ENCODE peak calls at places on chromosomes 16 and 17, in nine cellular contexts. L is cardiac fibroblast, D is lower leg skin, E is fibroblast of lung, N is left ventricle myocardium inferior, Y is dorsolateral prefrontal cortex, V is prostate gland, J is AG04449, B is neural progenitor cell. M is an unnamed sample.

GRCh38 chr16:648071-648785 is 937 bp upstream of the WDR90 start:
- DNase-seq in L (peak; percentile 21), D (no peak), E (no peak), N (no peak), Y (no peak), V (peak; percentile 38), J (no peak), B (peak; percentile 62), M (no peak)

GRCh38 chr17:15999974-16000827 is 577 bp downstream of the TTC19 start:
- DNase-seq in L (peak; percentile 35), D (no peak), E (peak; percentile 41), N (peak; percentile 38), Y (no peak), V (peak; percentile 17), J (no peak), B (peak; percentile 84), M (no peak)

GRCh38 chr17:81253358-81254131 is 14.4 kb downstream of the NDUFAF8 start:
- DNase-seq in L (peak; percentile 48), D (no peak), E (peak; percentile 40), N (no peak), Y (peak; percentile 61), V (peak; percentile 37), J (no peak), B (peak; percentile 51), M (no peak)

GRCh38 chr16:74226361-74226979 is 70.1 kb upstream of the PSMD7 start:
- DNase-seq in L (peak; percentile 36), D (no peak), E (peak; percentile 74), N (no peak), Y (no peak), V (no peak), J (no peak), B (peak; percentile 45), M (no peak)

GRCh38 chr16:50644730-50645129 is 36.4 kb downstream of the SNX20 start:
- DNase-seq in L (peak; percentile 16), D (no peak), E (peak; percentile 34), N (no peak), Y (peak; percentile 49), V (no peak), J (no peak), B (peak; percentile 42), M (no peak)

GRCh38 chr17:6811520-6811919 is 20.0 kb downstream of the TEKT1 start:
- DNase-seq in L (no peak), D (no peak), E (no peak), N (no peak), Y (no peak), V (no peak), J (no peak), B (no peak), M (no peak)

GRCh38 chr17:27609606-27610303 is 21.2 kb upstream of the LGALS9 start:
- DNase-seq in L (peak; percentile 32), D (no peak), E (peak; percentile 31), N (no peak), Y (no peak), V (peak; percentile 50), J (no peak), B (peak; percentile 42), M (peak; percentile 32)

GRCh38 chr16:17633146-17633966 is 162.6 kb upstream of the XYLT1 start:
- DNase-seq in L (peak; percentile 5), D (no peak), E (no peak), N (no peak), Y (no peak), V (peak; percentile 75), J (no peak), B (no peak), M (peak; percentile 9)

GRCh38 chr16:2692251-2692947 is 10.1 kb downstream of the KCTD5 start:
- DNase-seq in L (no peak), D (no peak), E (no peak), N (peak; percentile 49), Y (peak; percentile 87), V (no peak), J (no peak), B (peak; percentile 9), M (no peak)
- H3K4me3 ChIP-seq in L (no peak overlapping the region), D (no peak overlapping the region), E (no peak overlapping the region), N (peak overlapping the region; percentile 54), Y (no peak overlapping the region), V (no peak overlapping the region), J (no peak overlapping the region), B (no peak overlapping the region), M (no peak overlapping the region)

GRCh38 chr16:86931410-86931941 is 353.1 kb downstream of the FOXL1 start:
- DNase-seq in L (peak; percentile 87), D (no peak), E (peak; percentile 74), N (peak; percentile 72), Y (no peak), V (no peak), J (peak; percentile 51), B (no peak), M (peak; percentile 87)
- TF ChIP-seq CTCF in L (peak; percentile 2), D (no peak), E (no peak), N (no peak), Y (no peak), V (no peak), J (no peak), B (no peak), M (no peak)

GRCh38 chr17:37429442-37429841 is 22.8 kb downstream of the TADA2A start:
- DNase-seq in L (peak; percentile 30), D (no peak), E (peak; percentile 26), N (no peak), Y (no peak), V (no peak), J (no peak), B (no peak), M (no peak)
- H3K4me3 ChIP-seq in L (no peak overlapping the region), D (no peak overlapping the region), E (no peak overlapping the region), N (no peak overlapping the region), Y (no peak overlapping the region), V (no peak overlapping the region), J (no peak overlapping the region), B (no peak overlapping the region), M (no peak overlapping the region)

GRCh38 chr16:56869513-56870270 is 4.7 kb downstream of the SLC12A3 start:
- DNase-seq in L (peak; percentile 39), D (no peak), E (no peak), N (no peak), Y (no peak), V (no peak), J (no peak), B (peak; percentile 26), M (no peak)
- TF ChIP-seq CTCF in L (peak; percentile 8), D (no peak), E (no peak), N (no peak), Y (no peak), V (no peak), J (peak; percentile 11), B (peak; percentile 30), M (no peak)

DNA sequence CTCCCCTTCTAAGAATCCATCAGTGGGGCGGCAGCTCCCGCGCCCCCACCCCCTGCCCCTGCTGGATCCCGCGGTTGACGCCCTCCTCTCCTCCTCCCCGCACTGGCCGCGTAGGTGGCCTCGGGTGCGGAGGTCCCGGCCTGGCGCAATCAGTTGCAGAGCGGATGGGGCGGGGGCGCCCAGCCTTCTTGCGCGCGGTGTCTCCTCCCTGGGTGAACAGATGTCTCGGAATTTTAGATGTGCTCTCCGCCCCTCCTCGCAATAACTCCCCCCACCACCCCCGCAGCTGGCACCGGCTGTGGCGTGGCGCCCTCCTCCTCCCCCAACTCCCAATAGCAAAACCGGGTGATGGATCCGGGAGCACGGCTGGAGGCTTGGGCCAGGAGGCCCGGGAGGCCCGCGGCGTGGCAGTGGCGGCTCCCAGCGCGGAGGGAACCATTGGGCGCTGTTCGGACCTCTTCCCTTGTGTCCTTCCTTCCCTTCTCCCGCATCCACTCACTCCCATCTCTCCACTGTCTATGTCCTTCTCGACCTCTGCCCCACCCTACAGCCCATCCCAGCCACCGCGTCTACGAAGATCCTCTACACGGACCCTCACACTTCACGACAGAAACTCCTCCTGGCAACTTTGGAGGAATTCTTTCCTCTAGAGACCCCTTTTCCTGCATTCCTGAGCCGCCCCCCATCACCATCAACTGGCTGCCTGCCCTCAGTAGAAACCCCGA is 11.0 kb downstream of the NEUROD2 start:
- DNase-seq in L (no peak), D (no peak), E (no peak), N (no peak), Y (no peak), V (no peak), J (no peak), B (no peak), M (no peak)
- H3K4me3 ChIP-seq in L (no peak overlapping the region), D (no peak overlapping the region), E (no peak overlapping the region), N (no peak overlapping the region), Y (no peak overlapping the region), V (no peak overlapping the region), J (no peak overlapping the region), B (no peak overlapping the region), M (no peak overlapping the region)